ENCODE peak calls at places on chromosome X, in nine cellular contexts. R is breast epithelium; A is spleen; X is stomach; K is PC-3; M is fibroblast of lung; T is CD8-positive, alpha-beta T cell; N is foreskin keratinocyte; H is right lobe of liver. D is an unnamed sample.
A peak's percentile ranks its signal among the peaks of the same experiment; 100 is the strongest.

GRCh38 chrX:133185938-133186337 is 32.2 kb downstream of the TFDP3 start:
- DNase-seq in R (peak; percentile 22), N (peak; percentile 52), T (no peak), H (no peak), X (no peak), M (no peak), K (peak; percentile 77), A (no peak), D (no peak)

GRCh38 chrX:110403436-110403835 is 44.8 kb downstream of the RTL9 start:
- DNase-seq in H (no peak), X (no peak), N (no peak), A (no peak), K (no peak), M (no peak), T (no peak), R (no peak), D (no peak)

GRCh38 chrX:22135994-22136684 is 104.0 kb downstream of the PHEX start:
- DNase-seq in K (peak; percentile 83), M (peak; percentile 84), N (peak; percentile 58), A (no peak), X (no peak), T (no peak), H (no peak), R (peak; percentile 38), D (no peak)

GRCh38 chrX:1261285-1261684 is 7.3 kb upstream of the CSF2RA start:
- DNase-seq in R (no peak), N (no peak), H (no peak), K (no peak), A (peak; percentile 25), T (no peak), X (no peak), M (no peak), D (no peak)

GRCh38 chrX:39961441-39961840 is 136.3 kb downstream of the BCOR start:
- DNase-seq in M (no peak), X (no peak), H (no peak), A (no peak), R (no peak), N (no peak), T (no peak), K (no peak), D (no peak)

GRCh38 chrX:19855700-19856381 is 31.6 kb downstream of the SH3KBP1 start:
- DNase-seq in M (no peak), H (no peak), K (no peak), R (no peak), X (no peak), A (no peak), T (no peak), N (no peak), D (no peak)

GRCh38 chrX:124634363-124634762 is 288.0 kb downstream of the SH2D1A start:
- DNase-seq in M (no peak), X (no peak), R (no peak), H (no peak), T (no peak), K (peak; percentile 5), A (no peak), N (peak; percentile 65), D (no peak)

GRCh38 chrX:103488332-103488731 is 31.0 kb downstream of the RAB40A start:
- DNase-seq in K (peak; percentile 45), A (no peak), N (no peak), T (no peak), R (no peak), X (no peak), M (peak; percentile 38), H (no peak), D (no peak)

GRCh38 chrX:50648151-50648550 is 165.8 kb downstream of the SHROOM4 start:
- DNase-seq in M (no peak), R (no peak), X (no peak), A (no peak), H (no peak), T (no peak), N (peak; percentile 54), K (no peak), D (no peak)

GRCh38 chrX:107894038-107894437 is 68.4 kb downstream of the MID2 start:
- DNase-seq in H (no peak), A (no peak), R (no peak), K (peak; percentile 77), N (no peak), M (peak; percentile 57), T (no peak), X (no peak), D (no peak)

GRCh38 chrX:53362439-53362838 is 60.0 kb downstream of the SMC1A start:
- DNase-seq in H (no peak), T (no peak), M (no peak), X (no peak), R (no peak), A (no peak), K (no peak), N (no peak), D (no peak)

GRCh38 chrX:17488036-17488435 is 113.0 kb downstream of the NHS start:
- DNase-seq in A (no peak), H (no peak), N (no peak), K (no peak), M (no peak), R (no peak), X (no peak), T (no peak), D (no peak)

GRCh38 chrX:81489987-81490386 is 288.1 kb downstream of the SH3BGRL start:
- DNase-seq in H (no peak), R (no peak), X (no peak), N (no peak), T (no peak), M (peak; percentile 0), A (no peak), K (peak; percentile 21), D (no peak)

GRCh38 chrX:44943007-44943406 is 70.0 kb downstream of the KDM6A start:
- DNase-seq in H (no peak), K (peak; percentile 67), A (no peak), T (no peak), N (no peak), R (no peak), X (no peak), M (no peak), D (no peak)

GRCh38 chrX:45824471-45824870 is 623.8 kb upstream of the DIPK2B start:
- DNase-seq in N (peak; percentile 90), H (no peak), K (peak; percentile 96), R (no peak), T (no peak), M (peak; percentile 92), X (no peak), A (no peak), D (no peak)

GRCh38 chrX:118523920-118524319 is 28.3 kb downstream of the DOCK11 start:
- DNase-seq in N (no peak), M (no peak), X (no peak), T (peak; percentile 3), A (no peak), H (no peak), R (no peak), K (no peak), D (no peak)

GRCh38 chrX:21176927-21177571 is 197.2 kb upstream of the CNKSR2 start:
- DNase-seq in X (no peak), K (peak; percentile 11), M (no peak), H (no peak), R (no peak), A (no peak), N (no peak), T (no peak), D (no peak)

GRCh38 chrX:1661048-1661921 is 46.4 kb downstream of the ASMT start:
- DNase-seq in R (no peak), K (no peak), A (peak; percentile 94), T (no peak), M (no peak), X (peak; percentile 46), N (no peak), H (peak; percentile 64), D (no peak)

GRCh38 chrX:95351089-95351488 is 1333.6 kb upstream of the DIAPH2 start:
- DNase-seq in M (no peak), K (no peak), T (no peak), A (no peak), N (no peak), X (no peak), H (no peak), R (no peak), D (no peak)

DNA sequence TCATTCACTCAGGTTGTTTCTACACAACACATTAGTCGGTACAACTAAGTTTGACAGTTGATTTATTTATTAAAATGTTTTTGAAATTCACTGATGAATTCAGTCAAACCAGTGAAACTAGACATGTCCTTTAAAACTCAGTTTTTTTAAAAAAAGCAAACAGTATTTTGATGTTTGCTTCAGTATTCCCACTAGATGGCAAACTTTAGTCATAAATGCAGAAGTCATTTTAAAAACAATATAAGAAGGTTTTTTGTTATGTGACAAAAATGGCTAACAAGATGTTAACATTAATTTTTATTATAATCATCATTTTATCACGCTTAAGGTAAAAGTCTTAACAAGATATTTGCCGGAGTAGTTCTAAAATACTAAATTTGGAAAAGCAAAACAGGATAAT is 1337.8 kb upstream of the DIAPH2 start:
- DNase-seq in X (no peak), R (no peak), A (no peak), M (peak; percentile 2), K (peak; percentile 17), H (no peak), N (no peak), T (no peak), D (no peak)
- TF ChIP-seq CTCF in X (no peak), R (no peak), A (no peak), M (no peak), K (peak; percentile 56), H (peak; percentile 8), N (peak; percentile 58), T (no peak), D (no peak)

DNA sequence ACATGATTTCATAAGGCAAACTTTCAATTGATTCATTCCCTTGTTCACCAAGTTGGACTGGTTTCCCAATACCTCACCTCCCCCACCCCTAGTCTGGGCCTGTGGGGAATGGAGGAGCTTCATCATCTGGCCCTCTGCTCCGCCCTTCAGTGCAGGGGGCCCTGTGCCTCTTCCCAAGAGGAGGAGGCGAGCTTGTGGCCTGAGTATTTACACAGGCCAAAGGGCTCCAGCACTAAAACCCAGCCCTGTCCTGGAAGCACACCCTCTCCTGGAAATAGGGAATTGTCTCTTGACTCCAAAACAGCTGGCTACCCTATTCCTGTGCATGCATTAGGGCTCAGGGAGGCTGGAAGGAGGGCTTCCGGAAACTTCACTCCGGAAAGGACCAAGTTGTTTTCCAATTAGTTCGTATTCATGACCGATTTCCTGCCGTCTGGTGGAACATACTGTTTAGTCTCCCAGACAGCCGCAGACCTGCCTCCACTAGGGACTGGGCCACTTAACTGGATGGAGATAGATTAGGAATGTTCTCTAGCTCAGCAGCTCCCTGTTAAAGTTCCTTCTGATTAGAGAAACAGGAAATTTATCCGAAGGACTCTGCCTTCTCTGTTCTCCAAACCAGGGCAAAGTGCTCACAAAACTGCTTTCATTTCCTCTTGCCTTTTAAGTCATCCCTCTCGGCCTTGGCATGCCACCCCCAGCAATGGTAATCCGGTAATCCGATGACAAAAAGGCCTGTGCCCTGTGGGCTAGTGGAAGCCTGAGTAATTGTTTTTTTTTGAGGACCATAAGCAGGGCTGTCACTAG is 5.8 kb downstream of the SRPX2 start:
- DNase-seq in H (peak; percentile 90), A (no peak), X (no peak), M (peak; percentile 96), R (peak; percentile 59), K (peak; percentile 87), N (no peak), T (no peak), D (peak; percentile 92)
- H3K27ac ChIP-seq in H (peak overlapping the region; percentile 83), A (peak overlapping the region; percentile 69), X (peak overlapping the region; percentile 1), M (peak overlapping the region; percentile 94), R (peak overlapping the region; percentile 69), K (peak overlapping the region; percentile 99), N (no peak overlapping the region), T (no peak overlapping the region), D (peak overlapping the region; percentile 61)

GRCh38 chrX:121407627-121408026 is 360.2 kb downstream of the GLUD2 start:
- DNase-seq in N (no peak), X (no peak), H (no peak), A (no peak), R (no peak), T (no peak), K (no peak), M (no peak), D (no peak)
- TF ChIP-seq CTCF in N (no peak), X (no peak), H (no peak), A (no peak), R (no peak), T (no peak), K (peak; percentile 32), M (no peak), D (no peak)

GRCh38 chrX:135432453-135432852 is 10.7 kb downstream of the SMIM10L2A start:
- DNase-seq in N (no peak), M (no peak), R (no peak), X (no peak), H (no peak), K (no peak), T (no peak), A (no peak), D (no peak)
- H3K27ac ChIP-seq in N (no peak overlapping the region), M (no peak overlapping the region), R (no peak overlapping the region), X (no peak overlapping the region), H (no peak overlapping the region), K (no peak overlapping the region), T (no peak overlapping the region), A (no peak overlapping the region), D (no peak overlapping the region)

D was measured in sigmoid colon.